ENCODE peak calls at places on chromosomes 4 and X, in nine cellular contexts. One of them, this sample, is unnamed. For H3K36me3, the result is how much of the 10 kb centered on the place peaks cover.

GRCh38 chrX:153598541-153599191 is at the start of gene CCNQ:
- DNase-seq in Karpas-422: peak
- DNase-seq in mammary epithelial cell: peak
- DNase-seq in GM23248: peak
- DNase-seq in endodermal cell: peak
- DNase-seq in SK-N-SH: peak
- DNase-seq in adipocyte: peak
- DNase-seq in neural progenitor cell: peak
- DNase-seq in K562: peak
- DNase-seq in this sample: no peak

GRCh38 chrX:143472334-143472938 is 44.8 kb downstream of the SPANXN3 start:
- DNase-seq in Karpas-422: peak
- DNase-seq in GM23248: no peak
- DNase-seq in SK-N-SH: no peak
- DNase-seq in neural progenitor cell: no peak
- DNase-seq in adipocyte: no peak
- DNase-seq in endodermal cell: no peak
- DNase-seq in mammary epithelial cell: no peak
- DNase-seq in K562: no peak
- DNase-seq in this sample: no peak

GRCh38 chrX:46758163-46758955 is 559 bp downstream of the SLC9A7 start:
- DNase-seq in adipocyte: peak
- DNase-seq in SK-N-SH: peak
- DNase-seq in Karpas-422: no peak
- DNase-seq in neural progenitor cell: no peak
- DNase-seq in K562: no peak
- DNase-seq in endodermal cell: no peak
- DNase-seq in GM23248: peak
- DNase-seq in mammary epithelial cell: peak
- DNase-seq in this sample: no peak

GRCh38 chr4:128635939-128636551 is 173.5 kb upstream of the JADE1 start:
- DNase-seq in Karpas-422: no peak
- DNase-seq in K562: no peak
- DNase-seq in neural progenitor cell: peak
- DNase-seq in SK-N-SH: no peak
- DNase-seq in adipocyte: no peak
- DNase-seq in GM23248: peak
- DNase-seq in mammary epithelial cell: no peak
- DNase-seq in endodermal cell: peak
- DNase-seq in this sample: no peak

GRCh38 chr4:26197018-26197779 is 123.6 kb upstream of the RBPJ start:
- DNase-seq in adipocyte: peak
- DNase-seq in GM23248: peak
- DNase-seq in endodermal cell: no peak
- DNase-seq in SK-N-SH: no peak
- DNase-seq in K562: no peak
- DNase-seq in Karpas-422: no peak
- DNase-seq in neural progenitor cell: no peak
- DNase-seq in mammary epithelial cell: peak
- DNase-seq in this sample: no peak

GRCh38 chr4:110200673-110201072 is 2.3 kb upstream of the ELOVL6 start:
- DNase-seq in neural progenitor cell: no peak
- DNase-seq in GM23248: no peak
- DNase-seq in endodermal cell: no peak
- DNase-seq in adipocyte: no peak
- DNase-seq in mammary epithelial cell: no peak
- DNase-seq in K562: no peak
- DNase-seq in Karpas-422: no peak
- DNase-seq in SK-N-SH: no peak
- DNase-seq in this sample: no peak

GRCh38 chrX:119455264-119455663 is 13.0 kb upstream of the SLC25A5 start:
- DNase-seq in mammary epithelial cell: peak
- DNase-seq in endodermal cell: no peak
- DNase-seq in neural progenitor cell: no peak
- DNase-seq in K562: no peak
- DNase-seq in SK-N-SH: no peak
- DNase-seq in Karpas-422: no peak
- DNase-seq in adipocyte: peak
- DNase-seq in GM23248: peak
- DNase-seq in this sample: no peak

GRCh38 chr4:16031554-16032381 is 52.1 kb downstream of the PROM1 start:
- DNase-seq in endodermal cell: no peak
- DNase-seq in mammary epithelial cell: no peak
- DNase-seq in adipocyte: no peak
- DNase-seq in SK-N-SH: no peak
- DNase-seq in Karpas-422: no peak
- DNase-seq in neural progenitor cell: no peak
- DNase-seq in K562: no peak
- DNase-seq in GM23248: no peak
- DNase-seq in this sample: no peak

GRCh38 chr4:133997440-133997839 is 204.1 kb downstream of the PABPC4L start:
- DNase-seq in adipocyte: no peak
- DNase-seq in neural progenitor cell: no peak
- DNase-seq in GM23248: peak
- DNase-seq in K562: no peak
- DNase-seq in endodermal cell: no peak
- DNase-seq in SK-N-SH: no peak
- DNase-seq in mammary epithelial cell: no peak
- DNase-seq in Karpas-422: no peak
- DNase-seq in this sample: no peak

GRCh38 chr4:76198411-76199237 is 15.0 kb downstream of the SCARB2 start:
- DNase-seq in K562: peak
- DNase-seq in adipocyte: peak
- DNase-seq in mammary epithelial cell: peak
- DNase-seq in Karpas-422: no peak
- DNase-seq in GM23248: peak
- DNase-seq in neural progenitor cell: peak
- DNase-seq in endodermal cell: peak
- DNase-seq in SK-N-SH: peak
- DNase-seq in this sample: no peak

GRCh38 chrX:16839852-16840460 is 30.2 kb downstream of the RBBP7 start:
- DNase-seq in neural progenitor cell: peak
- DNase-seq in endodermal cell: peak
- DNase-seq in SK-N-SH: no peak
- DNase-seq in adipocyte: peak
- DNase-seq in K562: no peak
- DNase-seq in Karpas-422: no peak
- DNase-seq in GM23248: peak
- DNase-seq in mammary epithelial cell: peak
- DNase-seq in this sample: peak

GRCh38 chr4:108359936-108360681 is 191.4 kb upstream of the LEF1 start:
- DNase-seq in K562: peak
- DNase-seq in neural progenitor cell: no peak
- DNase-seq in adipocyte: no peak
- DNase-seq in Karpas-422: no peak
- DNase-seq in mammary epithelial cell: no peak
- DNase-seq in SK-N-SH: no peak
- DNase-seq in GM23248: no peak
- DNase-seq in endodermal cell: peak
- DNase-seq in this sample: no peak

GRCh38 chr4:153747406-153747805 is 12.4 kb downstream of the RNF175 start:
- DNase-seq in K562: no peak
- DNase-seq in endodermal cell: no peak
- DNase-seq in neural progenitor cell: no peak
- DNase-seq in adipocyte: no peak
- DNase-seq in Karpas-422: no peak
- DNase-seq in mammary epithelial cell: no peak
- DNase-seq in GM23248: no peak
- DNase-seq in SK-N-SH: no peak
- DNase-seq in this sample: no peak

GRCh38 chr4:122219356-122219755 is 67.2 kb downstream of the BLTP1 start:
- DNase-seq in mammary epithelial cell: no peak
- DNase-seq in adipocyte: no peak
- DNase-seq in K562: no peak
- DNase-seq in Karpas-422: no peak
- DNase-seq in SK-N-SH: no peak
- DNase-seq in neural progenitor cell: no peak
- DNase-seq in GM23248: no peak
- DNase-seq in endodermal cell: no peak
- DNase-seq in this sample: no peak

GRCh38 chr4:88674989-88675388 is 22.6 kb downstream of the NAP1L5 start:
- DNase-seq in adipocyte: no peak
- DNase-seq in mammary epithelial cell: peak
- DNase-seq in endodermal cell: no peak
- DNase-seq in K562: no peak
- DNase-seq in neural progenitor cell: no peak
- DNase-seq in SK-N-SH: no peak
- DNase-seq in Karpas-422: no peak
- DNase-seq in GM23248: peak
- DNase-seq in this sample: no peak

GRCh38 chr4:88674565-88674964 is 23.1 kb downstream of the NAP1L5 start:
- DNase-seq in K562: no peak
- DNase-seq in adipocyte: no peak
- DNase-seq in SK-N-SH: no peak
- DNase-seq in mammary epithelial cell: peak
- DNase-seq in Karpas-422: no peak
- DNase-seq in GM23248: peak
- DNase-seq in neural progenitor cell: no peak
- DNase-seq in endodermal cell: no peak
- DNase-seq in this sample: no peak

GRCh38 chr4:88675543-88675942 is 22.1 kb downstream of the NAP1L5 start:
- DNase-seq in SK-N-SH: no peak
- DNase-seq in mammary epithelial cell: no peak
- DNase-seq in GM23248: no peak
- DNase-seq in K562: no peak
- DNase-seq in endodermal cell: no peak
- DNase-seq in neural progenitor cell: no peak
- DNase-seq in adipocyte: no peak
- DNase-seq in Karpas-422: no peak
- DNase-seq in this sample: no peak

GRCh38 chr4:88673886-88674285 is 23.7 kb downstream of the NAP1L5 start:
- DNase-seq in adipocyte: no peak
- DNase-seq in K562: no peak
- DNase-seq in endodermal cell: no peak
- DNase-seq in mammary epithelial cell: no peak
- DNase-seq in neural progenitor cell: no peak
- DNase-seq in SK-N-SH: no peak
- DNase-seq in Karpas-422: no peak
- DNase-seq in GM23248: no peak
- DNase-seq in this sample: no peak

GRCh38 chr4:88672987-88673386 is 24.6 kb downstream of the NAP1L5 start:
- DNase-seq in K562: peak
- DNase-seq in Karpas-422: peak
- DNase-seq in mammary epithelial cell: peak
- DNase-seq in GM23248: peak
- DNase-seq in neural progenitor cell: peak
- DNase-seq in endodermal cell: peak
- DNase-seq in SK-N-SH: peak
- DNase-seq in adipocyte: peak
- DNase-seq in this sample: peak
- H3K36me3 ChIP-seq in K562: under half
- H3K36me3 ChIP-seq in Karpas-422: under half
- H3K36me3 ChIP-seq in mammary epithelial cell: under half
- H3K36me3 ChIP-seq in GM23248: under half
- H3K36me3 ChIP-seq in neural progenitor cell: under half
- H3K36me3 ChIP-seq in endodermal cell: under half
- H3K36me3 ChIP-seq in SK-N-SH: under half
- H3K36me3 ChIP-seq in adipocyte: under half
- H3K36me3 ChIP-seq in this sample: under half

DNA sequence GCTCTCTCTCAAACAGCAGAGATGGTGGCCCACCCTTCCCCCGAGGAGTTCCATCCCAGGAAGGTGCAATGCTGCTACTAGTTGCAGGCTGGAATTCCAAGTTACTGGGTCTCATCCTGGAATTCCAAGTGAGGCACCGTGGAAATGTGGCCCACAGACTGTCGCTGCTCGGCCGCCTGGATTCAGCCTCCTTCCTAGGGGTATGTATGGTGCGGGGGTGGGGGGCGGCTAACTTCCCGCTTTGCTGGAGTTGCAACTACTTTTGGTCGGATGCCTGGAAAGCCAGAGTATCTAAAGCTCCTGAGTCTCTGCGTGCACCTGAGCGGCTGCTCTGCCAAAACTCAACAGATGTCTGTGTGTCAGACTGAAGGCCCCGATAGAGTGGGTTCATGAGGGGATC is 1146.2 kb downstream of the RPA4 start:
- DNase-seq in SK-N-SH: no peak
- DNase-seq in mammary epithelial cell: no peak
- DNase-seq in Karpas-422: no peak
- DNase-seq in neural progenitor cell: no peak
- DNase-seq in GM23248: no peak
- DNase-seq in K562: no peak
- DNase-seq in adipocyte: no peak
- DNase-seq in endodermal cell: no peak
- DNase-seq in this sample: no peak
- H3K9ac ChIP-seq in SK-N-SH: no peak
- H3K9ac ChIP-seq in mammary epithelial cell: no peak
- H3K9ac ChIP-seq in Karpas-422: peak
- H3K9ac ChIP-seq in neural progenitor cell: no peak
- H3K9ac ChIP-seq in GM23248: no peak
- H3K9ac ChIP-seq in K562: no peak
- H3K9ac ChIP-seq in adipocyte: no peak
- H3K9ac ChIP-seq in endodermal cell: no peak
- H3K9ac ChIP-seq in this sample: no peak

DNA sequence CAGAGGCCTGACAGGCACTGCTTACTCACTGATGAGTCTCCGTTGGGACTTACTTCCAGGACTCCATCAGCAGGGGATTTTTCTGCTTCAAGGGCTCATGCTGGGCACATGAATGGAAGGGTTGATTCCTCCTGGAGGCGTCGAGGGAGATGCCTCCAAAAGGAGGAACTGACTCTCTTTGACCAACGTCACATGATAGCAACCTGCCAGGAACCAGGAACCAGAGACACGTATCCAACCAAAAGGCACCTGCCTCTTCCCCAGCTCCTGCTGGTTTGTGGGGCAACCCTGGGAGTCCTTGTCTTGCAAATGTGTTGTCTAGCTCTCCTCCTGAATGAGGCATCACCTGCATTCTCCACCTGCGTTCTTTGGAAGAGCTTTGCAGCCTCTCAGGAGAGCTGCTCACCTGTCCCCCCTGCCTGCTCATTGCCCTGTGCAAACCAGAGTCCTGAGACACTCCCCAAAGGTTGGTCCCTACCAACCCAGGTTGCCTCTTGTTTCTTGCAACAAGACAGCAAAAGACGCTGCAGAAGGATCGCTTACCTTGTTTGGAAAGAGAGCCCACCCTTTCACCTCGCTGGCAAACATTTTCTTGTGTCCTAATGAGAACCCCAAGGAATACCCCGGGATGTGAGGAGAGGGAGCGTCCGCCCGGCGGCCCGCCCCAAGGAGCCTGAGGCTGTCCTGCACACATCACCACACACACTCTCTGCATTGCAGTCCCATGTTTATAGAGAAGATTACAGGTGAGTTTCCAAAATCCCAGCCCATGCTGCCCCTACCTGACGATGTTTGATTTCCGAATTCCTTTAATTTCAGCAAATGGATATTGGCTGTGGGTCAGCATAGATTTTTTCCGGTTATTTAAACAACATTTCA is 30.5 kb upstream of the SHOX start:
- DNase-seq in neural progenitor cell: no peak
- DNase-seq in GM23248: no peak
- DNase-seq in mammary epithelial cell: no peak
- DNase-seq in Karpas-422: no peak
- DNase-seq in adipocyte: no peak
- DNase-seq in SK-N-SH: no peak
- DNase-seq in K562: no peak
- DNase-seq in endodermal cell: peak
- DNase-seq in this sample: no peak
- H3K4me3 ChIP-seq in neural progenitor cell: no peak
- H3K4me3 ChIP-seq in GM23248: no peak
- H3K4me3 ChIP-seq in mammary epithelial cell: no peak
- H3K4me3 ChIP-seq in Karpas-422: no peak
- H3K4me3 ChIP-seq in adipocyte: no peak
- H3K4me3 ChIP-seq in SK-N-SH: no peak
- H3K4me3 ChIP-seq in K562: no peak
- H3K4me3 ChIP-seq in endodermal cell: no peak
- H3K4me3 ChIP-seq in this sample: no peak

GRCh38 chr4:2497324-2497723 is 28.4 kb downstream of the RNF4 start:
- DNase-seq in Karpas-422: peak
- DNase-seq in K562: no peak
- DNase-seq in neural progenitor cell: no peak
- DNase-seq in endodermal cell: no peak
- DNase-seq in GM23248: no peak
- DNase-seq in SK-N-SH: no peak
- DNase-seq in adipocyte: no peak
- DNase-seq in mammary epithelial cell: no peak
- DNase-seq in this sample: no peak
- H3K36me3 ChIP-seq in Karpas-422: half or more
- H3K36me3 ChIP-seq in K562: half or more
- H3K36me3 ChIP-seq in neural progenitor cell: under half
- H3K36me3 ChIP-seq in endodermal cell: half or more
- H3K36me3 ChIP-seq in GM23248: half or more
- H3K36me3 ChIP-seq in SK-N-SH: half or more
- H3K36me3 ChIP-seq in adipocyte: half or more
- H3K36me3 ChIP-seq in mammary epithelial cell: under half
- H3K36me3 ChIP-seq in this sample: half or more